ENCODE peak calls at places on chromosome 5, in eight cellular contexts. P is psoas muscle, V is GM23338, E is mesendoderm, S is MM.1S, O is colonic mucosa, Q is heart right ventricle, H is Panc1. C is an unnamed sample.

GRCh38 chr5:132905938-132906337 is 32.5 kb downstream of the LEAP2 start:
- DNase-seq in P (no peak), V (peak), E (no peak), S (no peak), O (no peak), Q (no peak), H (no peak), C (no peak)

GRCh38 chr5:104241051-104241450 is 678.5 kb upstream of the NUDT12 start:
- DNase-seq in P (no peak), V (peak), E (no peak), S (no peak), O (no peak), Q (no peak), H (no peak), C (peak)

GRCh38 chr5:151664694-151665583 is 21.8 kb downstream of the SPARC start:
- DNase-seq in P (peak), V (no peak), E (no peak), S (no peak), O (peak), Q (peak), H (no peak), C (no peak)

GRCh38 chr5:172502410-172502809 is 48.1 kb upstream of the SH3PXD2B start:
- DNase-seq in P (no peak), V (no peak), E (no peak), S (no peak), O (peak), Q (peak), H (no peak), C (no peak)

GRCh38 chr5:122967625-122968024 is 68.9 kb downstream of the PPIC start:
- DNase-seq in P (no peak), V (no peak), E (no peak), S (peak), O (no peak), Q (no peak), H (no peak), C (no peak)

GRCh38 chr5:83179966-83180365 is 102.6 kb downstream of the XRCC4 start:
- DNase-seq in P (no peak), V (no peak), E (no peak), S (no peak), O (no peak), Q (no peak), H (no peak), C (no peak)

GRCh38 chr5:154755361-154756202 is at the start of gene LARP1:
- DNase-seq in P (peak), V (no peak), E (peak), S (peak), O (peak), Q (peak), H (no peak), C (no peak)

GRCh38 chr5:164934561-164934960 is 1429.1 kb downstream of the MAT2B start:
- DNase-seq in P (no peak), V (peak), E (peak), S (no peak), O (no peak), Q (no peak), H (no peak), C (no peak)

GRCh38 chr5:7320641-7321170 is 75.2 kb upstream of the ADCY2 start:
- DNase-seq in P (no peak), V (no peak), E (no peak), S (no peak), O (no peak), Q (no peak), H (no peak), C (no peak)

GRCh38 chr5:6576861-6577501 is 55.9 kb downstream of the NSUN2 start:
- DNase-seq in P (peak), V (peak), E (peak), S (peak), O (no peak), Q (no peak), H (peak), C (peak)

GRCh38 chr5:135342227-135342859 is 56.7 kb downstream of the MACROH2A1 start:
- DNase-seq in P (no peak), V (no peak), E (no peak), S (no peak), O (no peak), Q (no peak), H (no peak), C (no peak)

GRCh38 chr5:67248703-67249589 is 52.3 kb upstream of the CD180 start:
- DNase-seq in P (no peak), V (no peak), E (no peak), S (no peak), O (no peak), Q (no peak), H (no peak), C (no peak)

GRCh38 chr5:118478852-118479251 is 509.5 kb downstream of the DTWD2 start:
- DNase-seq in P (no peak), V (no peak), E (no peak), S (no peak), O (no peak), Q (no peak), H (no peak), C (no peak)

GRCh38 chr5:106415541-106415940 is 1255.2 kb downstream of the EFNA5 start:
- DNase-seq in P (no peak), V (no peak), E (no peak), S (no peak), O (no peak), Q (no peak), H (no peak), C (no peak)

GRCh38 chr5:66840527-66841013 is 244.4 kb downstream of the MAST4 start:
- DNase-seq in P (no peak), V (no peak), E (no peak), S (peak), O (no peak), Q (no peak), H (no peak), C (no peak)

GRCh38 chr5:7828269-7828668 is 22.7 kb downstream of the CFAP90 start:
- DNase-seq in P (no peak), V (no peak), E (no peak), S (no peak), O (no peak), Q (peak), H (no peak), C (no peak)

GRCh38 chr5:175694371-175695160 is 36.7 kb downstream of the HRH2 start:
- DNase-seq in P (peak), V (no peak), E (no peak), S (no peak), O (no peak), Q (no peak), H (no peak), C (no peak)

GRCh38 chr5:19258686-19259085 is 729.3 kb downstream of the CDH18 start:
- DNase-seq in P (no peak), V (no peak), E (no peak), S (no peak), O (no peak), Q (no peak), H (no peak), C (no peak)

GRCh38 chr5:2193923-2194555 is 311.3 kb upstream of the IRX4 start:
- DNase-seq in P (no peak), V (no peak), E (no peak), S (no peak), O (peak), Q (no peak), H (no peak), C (no peak)

GRCh38 chr5:138465288-138466057 is at the start of gene EGR1:
- DNase-seq in P (peak), V (peak), E (peak), S (peak), O (peak), Q (peak), H (peak), C (peak)

GRCh38 chr5:57504357-57504756 is 21.7 kb upstream of the ACTBL2 start:
- DNase-seq in P (no peak), V (no peak), E (no peak), S (no peak), O (no peak), Q (no peak), H (no peak), C (no peak)

GRCh38 chr5:173964491-173964890 is 24.5 kb upstream of the C5orf47 start:
- DNase-seq in P (no peak), V (no peak), E (no peak), S (no peak), O (no peak), Q (no peak), H (no peak), C (no peak)

GRCh38 chr5:6525910-6526309 is 77.3 kb downstream of the UBE2QL1 start:
- DNase-seq in P (no peak), V (peak), E (peak), S (peak), O (no peak), Q (peak), H (peak), C (no peak)

DNA sequence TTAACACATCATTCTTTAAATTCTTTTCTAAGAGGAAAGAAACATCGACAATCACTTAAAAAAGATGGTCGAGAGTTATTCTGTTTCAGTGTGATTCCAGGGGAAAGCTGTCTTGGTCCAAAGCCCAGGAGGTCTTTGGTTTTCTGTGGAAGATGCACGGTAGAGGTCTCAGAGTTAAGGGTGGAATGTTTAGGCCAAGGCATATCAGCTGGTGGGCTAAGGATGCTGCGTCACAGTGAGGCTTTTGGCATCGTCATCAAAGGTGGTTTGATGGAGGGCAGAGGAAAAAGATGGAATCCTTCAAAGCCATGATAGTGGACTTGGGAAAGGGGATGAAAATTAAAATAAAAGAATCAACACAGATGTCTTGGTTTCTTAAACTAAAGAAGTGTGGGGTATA is 137.3 kb upstream of the ANKH start:
- DNase-seq in P (no peak), V (no peak), E (no peak), S (no peak), O (no peak), Q (no peak), H (no peak), C (no peak)
- H3K27ac ChIP-seq in P (peak), V (no peak), E (no peak), S (no peak), O (peak), Q (peak), H (peak), C (no peak)

DNA sequence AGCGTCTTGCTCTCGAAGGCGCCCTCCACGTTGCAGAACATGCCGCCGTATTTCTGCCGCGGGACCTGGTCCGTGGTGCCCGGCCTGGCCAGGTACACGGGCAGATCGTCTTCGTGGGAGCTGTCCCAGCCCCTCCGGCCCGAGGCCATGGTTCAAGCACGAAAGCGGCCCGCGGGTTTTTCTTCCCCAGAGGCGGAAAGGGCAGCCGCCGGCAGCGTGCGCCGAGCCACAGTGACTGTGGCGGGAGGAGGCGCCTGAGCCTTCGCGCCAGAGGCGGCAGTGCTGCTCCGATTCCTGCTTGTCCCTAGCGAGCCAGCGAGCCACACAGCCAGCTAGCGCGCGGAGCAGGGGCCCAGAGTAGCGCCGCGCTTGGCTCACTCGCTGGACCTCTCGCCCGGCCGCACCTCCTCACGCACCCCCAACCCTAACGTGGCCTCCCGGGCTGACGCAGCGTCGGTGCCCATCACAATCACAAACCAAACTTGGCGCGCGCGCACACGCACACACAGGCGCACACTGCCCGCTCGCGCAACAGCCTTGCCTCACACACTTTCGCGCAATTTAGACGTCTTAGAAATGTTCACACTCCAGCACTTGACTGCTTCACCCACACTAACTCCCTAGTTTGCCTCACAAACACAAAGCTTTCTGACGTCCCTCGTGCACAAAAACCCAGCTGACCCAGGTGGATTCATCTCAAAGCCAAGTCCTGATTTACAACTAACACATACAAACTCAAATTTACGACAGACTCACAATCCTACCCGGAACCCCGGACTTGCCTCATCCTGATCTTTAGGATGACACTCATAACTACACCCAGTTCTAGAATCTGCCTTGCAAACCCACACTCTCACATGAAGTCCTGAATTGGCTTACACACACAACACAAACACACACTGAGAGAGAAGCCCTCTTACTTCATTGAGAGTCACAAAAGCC is at the start of gene DPYSL3:
- DNase-seq in P (peak), V (peak), E (peak), S (no peak), O (peak), Q (peak), H (no peak), C (peak)
- H3K27ac ChIP-seq in P (peak), V (no peak), E (no peak), S (no peak), O (peak), Q (peak), H (no peak), C (peak)

GRCh38 chr5:78003442-78003841 is 227.3 kb upstream of the TBCA start:
- DNase-seq in P (no peak), V (no peak), E (no peak), S (no peak), O (no peak), Q (no peak), H (no peak), C (no peak)

GRCh38 chr5:78006449-78006848 is 230.3 kb upstream of the TBCA start:
- DNase-seq in P (no peak), V (no peak), E (no peak), S (no peak), O (no peak), Q (no peak), H (no peak), C (no peak)

GRCh38 chr5:78003914-78004313 is 227.8 kb upstream of the TBCA start:
- DNase-seq in P (no peak), V (no peak), E (no peak), S (no peak), O (no peak), Q (no peak), H (no peak), C (no peak)

GRCh38 chr5:78004559-78004958 is 228.4 kb upstream of the TBCA start:
- DNase-seq in P (no peak), V (no peak), E (no peak), S (no peak), O (no peak), Q (no peak), H (no peak), C (no peak)

DNA sequence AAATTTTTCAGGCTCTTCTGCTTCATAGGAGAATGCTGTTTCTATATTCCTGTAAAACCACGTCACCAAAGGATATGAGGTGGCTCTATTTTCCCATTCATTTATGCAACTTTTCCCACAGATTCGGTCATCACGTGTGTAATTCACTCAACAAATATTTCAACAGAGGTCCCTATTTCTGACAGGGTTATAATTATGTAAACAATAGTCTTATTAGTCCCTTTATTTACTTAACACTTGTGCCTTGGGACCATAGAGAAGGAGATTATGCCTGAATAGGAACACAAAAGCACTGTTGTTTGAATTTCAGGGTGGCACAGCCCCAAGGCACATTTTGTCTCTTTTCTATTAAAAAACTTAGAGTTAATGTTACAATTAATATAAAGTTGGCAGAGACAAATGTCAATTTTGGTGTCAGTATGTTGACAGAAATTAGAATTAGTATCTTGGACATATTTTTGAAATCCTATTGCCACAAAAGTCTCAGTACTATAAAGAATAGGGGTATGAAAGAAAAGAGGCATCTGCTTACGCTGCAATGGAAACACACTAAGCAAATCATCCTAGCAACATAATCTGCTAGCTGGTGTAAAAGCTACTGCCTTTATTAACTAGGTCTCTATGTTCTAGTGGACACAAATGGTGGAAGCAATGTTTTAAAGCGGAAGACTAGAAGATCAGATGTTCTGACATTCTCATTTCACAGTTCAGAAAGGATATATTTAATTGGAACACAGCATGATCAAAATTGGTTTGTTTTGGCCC is 229.1 kb upstream of the TBCA start:
- DNase-seq in P (no peak), V (no peak), E (no peak), S (no peak), O (no peak), Q (no peak), H (no peak), C (no peak)
- H3K27ac ChIP-seq in P (no peak), V (no peak), E (no peak), S (no peak), O (no peak), Q (no peak), H (no peak), C (peak)

DNA sequence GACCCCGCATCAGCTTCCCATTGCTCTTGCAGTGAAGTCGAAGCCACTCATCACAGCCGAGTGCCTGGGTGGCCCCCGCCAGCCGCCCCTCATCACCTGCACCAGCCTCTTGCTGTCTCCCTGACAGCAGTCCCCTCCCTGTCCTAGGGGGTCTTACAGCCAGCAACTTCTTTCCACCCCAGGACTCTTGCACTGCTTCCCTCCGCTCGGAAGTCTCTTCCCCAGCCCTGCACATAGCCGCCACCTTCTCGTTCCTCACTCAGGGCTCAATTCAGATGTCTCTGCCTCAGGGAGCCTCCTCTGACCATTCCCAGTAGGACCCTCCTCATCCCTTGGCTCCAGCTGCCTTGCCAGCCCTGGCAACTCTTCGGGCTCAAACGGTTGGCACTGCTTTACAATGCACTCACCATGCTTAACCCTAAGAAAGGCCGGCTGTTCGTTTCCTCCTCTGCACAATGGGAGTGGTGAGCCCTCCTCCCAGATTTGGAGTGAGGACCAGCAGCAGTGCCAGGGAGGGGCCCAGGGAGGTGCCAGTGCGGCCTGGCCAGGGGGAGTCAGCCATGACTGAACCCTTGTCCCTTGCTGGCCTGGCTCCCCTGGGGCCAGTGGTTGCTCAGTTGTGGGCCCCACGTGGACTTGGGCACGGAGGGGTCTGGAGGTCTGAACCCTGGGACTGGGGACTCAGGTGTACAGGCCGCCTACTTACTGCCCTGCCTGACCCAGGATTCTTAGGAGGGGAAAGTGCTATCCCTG is 6.1 kb downstream of the TCF7 start:
- DNase-seq in P (no peak), V (no peak), E (no peak), S (no peak), O (no peak), Q (no peak), H (no peak), C (no peak)
- H3K27ac ChIP-seq in P (no peak), V (no peak), E (no peak), S (no peak), O (no peak), Q (no peak), H (no peak), C (no peak)

DNA sequence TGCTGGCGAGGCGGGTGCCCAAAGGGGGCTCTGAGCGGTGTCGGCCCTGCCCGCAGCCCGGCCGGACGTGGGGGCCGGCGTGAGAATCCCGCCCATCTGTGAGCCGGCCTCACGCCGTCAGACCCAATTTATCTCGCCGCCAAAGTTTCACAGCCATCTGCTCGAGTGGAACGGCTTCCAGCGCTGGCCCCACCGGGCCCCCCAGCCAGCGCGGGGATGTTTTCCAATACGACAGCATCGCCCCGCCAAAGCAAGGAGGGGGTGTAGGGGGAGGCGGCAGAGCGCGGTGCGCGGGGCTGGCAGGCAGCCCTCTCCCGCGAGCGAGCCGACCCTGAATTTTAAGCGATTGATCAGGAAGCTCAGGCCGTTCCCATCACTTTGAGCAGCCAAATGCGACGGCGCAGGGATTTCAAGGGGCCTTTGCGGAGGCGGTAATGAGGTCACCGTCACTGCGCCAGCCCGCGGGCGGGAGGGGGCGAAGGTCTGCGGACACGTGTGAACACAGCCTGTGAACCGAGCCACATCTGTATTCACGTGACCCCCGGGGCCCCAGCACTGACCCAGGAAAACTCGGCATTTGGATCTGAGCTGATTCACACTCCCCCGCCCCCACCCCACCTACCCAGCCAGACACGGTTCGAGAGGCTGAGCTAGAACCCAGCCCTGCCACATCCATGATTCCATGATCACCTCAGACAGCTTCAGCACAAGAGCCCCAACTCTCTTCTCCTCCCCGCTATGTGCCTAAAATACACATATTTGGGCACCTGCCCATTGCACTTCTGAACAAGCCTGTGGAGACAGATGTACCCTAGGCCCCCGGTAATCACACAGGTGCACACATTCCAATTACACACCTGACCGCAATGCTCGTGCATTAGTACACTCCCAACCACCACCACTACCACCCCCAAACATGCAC is 47.8 kb upstream of the PSD2 start:
- DNase-seq in P (no peak), V (peak), E (peak), S (no peak), O (peak), Q (peak), H (no peak), C (peak)
- H3K27ac ChIP-seq in P (no peak), V (no peak), E (no peak), S (no peak), O (no peak), Q (peak), H (no peak), C (peak)